ENCODE peak calls at places on chromosomes 16 and 17, in five cellular contexts. I, A, Z, T and E are unnamed samples.

GRCh38 chr17:56142325-56142724 is 10.9 kb upstream of the ANKFN1 start:
- DNase-seq in I (no peak), T (no peak), A (no peak), Z (no peak), E (no peak)

GRCh38 chr17:55527520-55528118 is 16.4 kb upstream of the SMIM36 start:
- DNase-seq in A (peak), I (no peak), Z (peak), T (peak), E (peak)

GRCh38 chr16:3063617-3064389 is 1.6 kb upstream of the IL32 start:
- DNase-seq in Z (no peak), I (no peak), T (no peak), A (no peak), E (no peak)

GRCh38 chr17:57861000-57861736 is 11.3 kb upstream of the MRPS23 start:
- DNase-seq in A (peak), Z (peak), T (peak), I (peak), E (no peak)

GRCh38 chr17:48629411-48629759 is 3.2 kb upstream of the HOXB9 start:
- DNase-seq in I (no peak), A (no peak), Z (no peak), T (no peak), E (no peak)

GRCh38 chr17:78623541-78623940 is 46.3 kb upstream of the DNAH17 start:
- DNase-seq in T (no peak), A (no peak), I (no peak), Z (no peak), E (no peak)

GRCh38 chr17:56756536-56756935 is 77.2 kb downstream of the C17orf67 start:
- DNase-seq in I (no peak), Z (no peak), A (no peak), T (no peak), E (no peak)

GRCh38 chr16:57401943-57402640 is 2.5 kb upstream of the CCL17 start:
- DNase-seq in A (no peak), Z (no peak), I (no peak), T (no peak), E (no peak)

GRCh38 chr16:81210807-81211206 is 27.7 kb upstream of the BCO1 start:
- DNase-seq in I (no peak), T (no peak), A (no peak), Z (no peak), E (peak)

DNA sequence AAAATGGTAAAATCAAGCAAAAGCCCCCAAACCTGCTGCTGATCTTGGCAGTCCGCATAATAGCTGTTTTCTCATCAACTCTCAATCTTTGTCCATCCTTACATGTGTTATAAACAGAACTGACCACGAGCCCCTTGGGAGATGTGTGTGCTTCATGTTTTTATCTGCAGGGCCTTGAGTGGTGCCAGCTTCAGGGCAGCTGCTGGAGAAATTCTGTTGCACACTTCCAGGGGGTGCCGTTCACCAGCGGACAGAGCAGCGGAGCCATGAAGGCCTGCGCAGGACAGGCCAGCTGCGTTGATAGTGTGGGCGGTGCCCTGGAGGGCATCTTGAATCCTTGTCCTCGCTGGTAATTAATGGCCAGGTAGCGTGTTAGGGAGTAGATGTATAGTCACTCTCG is 20.1 kb downstream of the MPRIP start:
- DNase-seq in Z (no peak), A (no peak), I (no peak), T (no peak), E (peak)
- TF ChIP-seq CTCF in Z (no peak), A (no peak), I (no peak), T (no peak), E (no peak)

DNA sequence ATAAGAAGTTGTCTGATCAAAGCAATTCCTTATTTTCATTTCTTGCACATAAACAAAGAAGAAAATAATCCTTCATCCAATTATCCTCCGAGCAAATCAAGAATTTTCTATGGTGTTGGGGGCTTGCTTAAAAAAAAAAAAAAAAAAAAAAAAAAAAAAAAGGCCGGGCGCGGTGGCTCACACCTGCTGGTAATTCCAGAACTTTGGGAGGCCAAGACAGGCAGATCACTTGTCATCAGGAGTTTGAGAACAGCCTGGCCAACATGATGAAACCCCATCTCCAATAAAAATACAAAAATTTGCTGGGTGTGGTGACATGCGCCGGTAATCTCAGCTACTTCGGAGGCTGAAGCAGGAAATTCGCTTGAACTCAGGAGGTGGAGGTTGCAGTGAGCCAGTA is 19.3 kb downstream of the CNP start:
- DNase-seq in A (no peak), T (no peak), Z (no peak), I (no peak), E (no peak)
- TF ChIP-seq CTCF in A (no peak), T (no peak), Z (no peak), I (no peak), E (no peak)

DNA sequence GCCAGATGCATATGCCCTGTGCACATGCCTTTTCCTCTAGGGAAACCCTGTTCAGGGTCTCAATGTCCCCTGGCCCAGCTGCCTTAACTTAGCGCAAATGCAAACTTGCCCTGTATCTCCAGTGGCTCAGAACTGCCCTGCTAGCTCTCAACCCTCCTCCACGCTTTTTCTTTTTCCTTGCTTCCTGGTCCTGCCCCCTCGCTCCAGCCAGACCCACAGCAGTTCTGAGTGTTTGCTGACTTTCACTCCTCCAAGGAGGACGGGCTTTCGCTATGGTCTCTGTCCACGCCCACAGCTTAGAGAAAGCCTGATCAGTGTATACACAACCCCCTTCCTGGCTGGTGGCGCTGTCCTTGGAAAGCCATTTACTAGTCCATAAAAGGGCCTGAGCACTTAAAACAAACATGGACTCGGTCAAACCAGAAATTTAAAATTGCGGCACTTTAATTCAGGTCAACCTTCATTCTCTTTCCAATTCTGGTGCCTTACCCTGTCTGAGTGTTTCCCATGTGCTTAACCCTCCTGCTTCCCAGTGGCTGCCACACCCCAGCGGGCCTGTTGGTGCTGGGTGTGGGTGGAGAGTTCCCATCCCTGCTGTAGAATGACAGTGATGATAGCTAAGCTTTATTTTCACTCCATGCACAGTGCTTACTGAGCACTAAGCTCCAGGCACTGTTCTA is 15.6 kb upstream of the TMEM98 start:
- DNase-seq in A (no peak), Z (no peak), T (peak), I (peak), E (no peak)
- TF ChIP-seq CTCF in A (no peak), Z (no peak), T (no peak), I (no peak), E (no peak)

DNA sequence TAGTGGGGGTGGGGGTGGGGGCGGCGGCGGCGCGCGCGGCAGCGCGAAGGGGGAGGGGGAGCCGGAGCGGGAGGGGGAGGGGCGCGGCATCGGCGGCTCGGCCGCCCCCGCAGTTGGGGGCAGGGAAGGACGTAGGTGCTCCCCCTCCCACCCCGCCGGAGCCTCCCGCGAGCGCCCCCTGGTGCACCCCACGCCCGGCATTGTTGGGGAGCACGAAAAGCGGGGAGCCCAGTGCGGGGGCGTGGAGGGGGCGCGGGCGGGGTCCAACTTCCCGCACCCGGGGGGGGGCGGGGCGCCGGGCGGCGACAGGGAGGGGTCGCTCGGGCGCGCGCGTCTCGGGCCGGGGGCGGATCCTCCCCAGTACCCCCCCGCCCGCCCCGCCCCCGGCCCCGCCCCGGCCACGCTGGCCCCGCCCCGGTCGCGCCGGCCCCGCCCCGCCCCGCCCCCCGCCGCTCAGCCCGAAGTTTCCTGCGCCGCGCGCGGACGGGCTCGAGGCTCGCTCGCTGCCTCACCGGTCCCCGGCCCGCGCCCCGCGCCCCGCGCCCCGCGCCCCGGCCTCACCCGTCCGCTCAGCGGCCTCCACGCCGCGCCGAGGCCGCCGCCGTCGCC is at the start of gene CACNA1H:
- DNase-seq in A (no peak), Z (no peak), T (peak), I (no peak), E (peak)
- TF ChIP-seq CTCF in A (no peak), Z (no peak), T (peak), I (peak), E (peak)

GRCh38 chr16:9996191-9996590 is 186.0 kb downstream of the GRIN2A start:
- DNase-seq in T (no peak), I (no peak), A (no peak), Z (no peak), E (no peak)
- TF ChIP-seq CTCF in T (no peak), I (no peak), A (no peak), Z (no peak), E (no peak)